ENCODE peak calls at places on chromosomes 4 and X, in six cellular contexts. I, A, W, H, N and X are unnamed samples.

GRCh38 chr4:90030953-90031352 is 96.2 kb upstream of the CCSER1 start:
- DNase-seq in I (no peak), A (no peak), W (no peak), H (no peak), N (no peak), X (no peak)

GRCh38 chr4:105179539-105180401 is 33.1 kb downstream of the TET2 start:
- DNase-seq in I (no peak), A (no peak), W (no peak), H (no peak), N (no peak), X (no peak)

GRCh38 chr4:88737304-88738015 is 39.8 kb upstream of the NAP1L5 start:
- DNase-seq in I (peak; percentile 20), A (no peak), W (no peak), H (peak; percentile 49), N (no peak), X (no peak)

GRCh38 chrX:95291561-95291960 is 1393.1 kb upstream of the DIAPH2 start:
- DNase-seq in I (no peak), A (no peak), W (no peak), H (no peak), N (no peak), X (no peak)

GRCh38 chrX:31130457-31131215 is 58.8 kb upstream of the FTHL17 start:
- DNase-seq in I (no peak), A (no peak), W (no peak), H (no peak), N (peak; percentile 26), X (no peak)

GRCh38 chr4:165381821-165382373 is 3.1 kb downstream of the CPE start:
- DNase-seq in I (no peak), A (no peak), W (no peak), H (no peak), N (no peak), X (no peak)

GRCh38 chr4:110904435-110905050 is 281.7 kb upstream of the PITX2 start:
- DNase-seq in I (no peak), A (no peak), W (no peak), H (no peak), N (no peak), X (no peak)

GRCh38 chr4:140764785-140765392 is 8.7 kb upstream of the TBC1D9 start:
- DNase-seq in I (no peak), A (peak; percentile 64), W (no peak), H (no peak), N (no peak), X (no peak)

DNA sequence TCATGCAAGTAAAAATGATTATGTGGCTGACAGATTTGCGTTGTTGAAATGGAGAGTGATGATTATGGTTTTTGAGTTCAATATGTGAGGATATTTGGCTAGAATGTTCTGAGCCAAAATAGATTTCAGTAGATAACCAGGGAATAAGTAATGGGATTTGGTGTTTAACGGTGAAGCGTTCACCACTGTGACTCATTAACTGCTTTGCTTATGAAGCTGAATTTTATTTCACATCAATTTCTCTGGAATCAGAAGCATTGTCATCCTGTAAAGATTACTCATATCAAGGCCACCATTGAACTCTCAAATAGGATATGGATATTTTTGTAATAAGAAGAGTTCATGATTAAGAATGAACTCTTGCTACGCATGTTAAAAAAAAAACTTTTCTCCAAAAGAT is 11.7 kb downstream of the AFP start:
- DNase-seq in I (no peak), A (no peak), W (no peak), H (no peak), N (no peak), X (no peak)
- H3K27ac ChIP-seq in I (no peak overlapping the region), A (no peak overlapping the region), W (no peak overlapping the region), H (no peak overlapping the region), N (no peak overlapping the region), X (no peak overlapping the region)

DNA sequence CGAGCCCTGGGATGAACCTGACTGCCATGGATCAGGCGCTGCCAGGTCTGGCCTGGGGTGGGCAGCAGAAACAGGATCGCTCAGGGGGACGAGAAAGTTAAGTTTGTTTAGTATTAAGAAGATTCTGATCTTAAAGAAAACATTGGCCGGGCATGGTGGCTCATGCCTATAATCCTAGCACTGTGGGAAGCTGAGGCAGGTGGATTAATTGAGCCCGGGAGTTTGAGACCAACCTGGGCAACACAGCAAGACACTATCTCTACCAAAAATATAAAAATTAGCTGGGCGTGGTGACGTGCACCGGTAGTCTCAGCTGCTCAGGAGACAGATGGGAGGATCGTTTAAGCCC is 696 bp upstream of the FLNA start:
- DNase-seq in I (no peak), A (no peak), W (no peak), H (no peak), N (no peak), X (no peak)
- H3K27ac ChIP-seq in I (peak overlapping the region; percentile 99), A (peak overlapping the region; percentile 28), W (peak overlapping the region; percentile 34), H (peak overlapping the region; percentile 72), N (no peak overlapping the region), X (peak overlapping the region; percentile 26)

DNA sequence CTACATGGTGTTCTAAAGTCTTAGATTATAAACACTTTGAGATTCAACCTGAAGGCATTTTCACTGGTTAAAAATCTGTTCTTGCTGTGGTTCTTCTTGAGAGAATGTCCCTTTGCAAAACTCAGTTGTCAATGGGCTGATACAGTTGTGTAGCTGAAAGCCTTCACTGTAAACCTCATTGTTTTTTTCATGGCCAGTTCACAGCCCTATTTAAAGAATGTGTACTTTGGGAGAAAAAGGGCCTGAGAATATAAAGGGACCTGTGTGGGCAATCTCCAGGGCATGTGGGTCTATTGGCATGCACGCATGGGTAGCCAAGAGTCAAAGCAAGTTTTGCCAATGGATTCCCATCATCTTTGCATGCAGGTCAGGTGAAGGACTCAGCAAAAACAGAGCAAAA is 7.8 kb upstream of the MAP7D3 start:
- DNase-seq in I (no peak), A (no peak), W (no peak), H (no peak), N (no peak), X (no peak)
- H3K27ac ChIP-seq in I (no peak overlapping the region), A (no peak overlapping the region), W (peak overlapping the region; percentile 77), H (peak overlapping the region; percentile 55), N (no peak overlapping the region), X (no peak overlapping the region)

GRCh38 chr4:122219356-122219755 is 67.2 kb downstream of the BLTP1 start:
- DNase-seq in I (no peak), A (no peak), W (no peak), H (no peak), N (no peak), X (no peak)
- H3K27ac ChIP-seq in I (no peak overlapping the region), A (no peak overlapping the region), W (no peak overlapping the region), H (no peak overlapping the region), N (no peak overlapping the region), X (no peak overlapping the region)

GRCh38 chr4:85933306-85933640 is 426.6 kb downstream of the MAPK10 start:
- DNase-seq in I (no peak), A (no peak), W (no peak), H (no peak), N (no peak), X (no peak)

GRCh38 chr4:85925071-85925470 is 434.8 kb downstream of the MAPK10 start:
- DNase-seq in I (no peak), A (no peak), W (no peak), H (no peak), N (no peak), X (no peak)

GRCh38 chr4:85928775-85929585 is 430.9 kb downstream of the MAPK10 start:
- DNase-seq in I (no peak), A (peak; percentile 22), W (no peak), H (no peak), N (peak; percentile 29), X (peak; percentile 67)

GRCh38 chr4:85932371-85933305 is 427.2 kb downstream of the MAPK10 start:
- DNase-seq in I (no peak), A (no peak), W (no peak), H (peak; percentile 15), N (peak; percentile 37), X (no peak)

DNA sequence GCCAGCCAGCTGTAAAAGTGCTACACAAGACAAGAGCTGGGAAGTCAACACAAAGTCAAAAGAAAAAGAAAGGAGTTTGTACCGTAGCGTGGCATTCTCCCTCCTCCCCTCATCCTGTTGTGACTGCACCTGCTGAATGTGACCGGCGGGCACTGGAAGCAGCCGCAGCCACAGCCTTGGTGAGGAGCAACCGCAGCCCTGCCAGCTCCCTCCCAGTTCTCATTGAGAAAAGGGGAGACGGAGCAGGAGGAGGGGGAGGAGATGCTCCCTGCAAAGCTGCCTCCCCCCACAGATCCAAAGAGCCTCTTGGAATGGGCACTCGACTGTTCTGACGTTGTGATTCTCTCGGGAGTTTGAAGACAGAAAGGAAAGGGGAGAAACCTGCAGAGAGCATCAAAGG is 429.9 kb downstream of the MAPK10 start:
- DNase-seq in I (peak; percentile 49), A (peak; percentile 43), W (no peak), H (no peak), N (no peak), X (peak; percentile 62)
- H3K27ac ChIP-seq in I (peak overlapping the region; percentile 71), A (peak overlapping the region; percentile 35), W (no peak overlapping the region), H (no peak overlapping the region), N (no peak overlapping the region), X (peak overlapping the region; percentile 90)

GRCh38 chr4:75817901-75818300 is 84.4 kb downstream of the PPEF2 start:
- DNase-seq in I (no peak), A (no peak), W (no peak), H (no peak), N (no peak), X (no peak)
- H3K27ac ChIP-seq in I (no peak overlapping the region), A (no peak overlapping the region), W (no peak overlapping the region), H (no peak overlapping the region), N (no peak overlapping the region), X (no peak overlapping the region)

GRCh38 chr4:78057600-78058560 is 757 bp downstream of the FRAS1 start:
- DNase-seq in I (peak; percentile 40), A (peak; percentile 62), W (peak; percentile 55), H (peak; percentile 43), N (peak; percentile 55), X (peak; percentile 76)

GRCh38 chr4:78059938-78060337 is 2.8 kb downstream of the FRAS1 start:
- DNase-seq in I (no peak), A (no peak), W (no peak), H (no peak), N (no peak), X (no peak)

GRCh38 chr4:78059524-78059889 is 2.4 kb downstream of the FRAS1 start:
- DNase-seq in I (peak; percentile 59), A (peak; percentile 45), W (peak; percentile 47), H (peak; percentile 19), N (peak; percentile 92), X (peak; percentile 21)

GRCh38 chr4:78057135-78057599 is at the start of gene FRAS1:
- DNase-seq in I (peak; percentile 18), A (peak; percentile 47), W (peak; percentile 34), H (peak; percentile 19), N (peak; percentile 53), X (peak; percentile 57)

GRCh38 chr4:78058591-78059523 is 1.7 kb downstream of the FRAS1 start:
- DNase-seq in I (peak; percentile 41), A (peak; percentile 54), W (peak; percentile 58), H (peak; percentile 31), N (peak; percentile 60), X (peak; percentile 47)
- H3K27ac ChIP-seq in I (peak overlapping the region; percentile 71), A (peak overlapping the region; percentile 86), W (no peak overlapping the region), H (peak overlapping the region; percentile 77), N (peak overlapping the region; percentile 42), X (no peak overlapping the region)

GRCh38 chr4:57097711-57098110 is 12.5 kb downstream of the IGFBP7 start:
- DNase-seq in I (no peak), A (no peak), W (no peak), H (no peak), N (no peak), X (no peak)
- H3K27ac ChIP-seq in I (peak overlapping the region; percentile 88), A (no peak overlapping the region), W (peak overlapping the region; percentile 73), H (no peak overlapping the region), N (peak overlapping the region; percentile 88), X (peak overlapping the region; percentile 29)

DNA sequence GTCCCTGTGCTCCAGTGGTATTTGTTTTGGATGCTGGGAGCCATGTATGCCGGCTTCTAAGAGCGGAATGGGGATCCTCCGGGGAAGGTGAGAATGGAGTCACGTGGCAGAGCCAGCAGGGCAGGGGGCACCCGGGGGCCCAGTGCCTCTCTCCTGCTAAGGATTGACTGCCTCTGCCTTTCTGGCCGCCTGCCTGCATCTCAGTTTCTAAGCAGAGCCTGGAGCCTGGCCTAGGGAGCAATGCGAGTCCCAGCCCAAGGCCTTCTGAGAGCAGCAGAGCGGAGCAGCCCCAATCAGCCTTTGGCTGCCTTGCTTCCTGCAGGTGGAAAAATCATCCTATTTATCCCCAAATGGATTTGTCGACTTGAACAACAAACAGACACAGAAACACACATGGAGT is 141.0 kb downstream of the PJA1 start:
- DNase-seq in I (no peak), A (no peak), W (no peak), H (no peak), N (no peak), X (no peak)
- H3K27ac ChIP-seq in I (peak overlapping the region; percentile 37), A (no peak overlapping the region), W (no peak overlapping the region), H (no peak overlapping the region), N (no peak overlapping the region), X (no peak overlapping the region)